ENCODE peak calls at places on chromosomes 12 and 14, in six cellular contexts. E, R, L, N, Q and O are unnamed samples.

GRCh38 chr14:54465654-54466053 is 23.1 kb downstream of the GMFB start:
- DNase-seq in E (no peak), R (no peak), L (no peak), N (no peak), Q (no peak), O (peak; percentile 41)

GRCh38 chr12:25307818-25308217 is 57.1 kb upstream of the KRAS start:
- DNase-seq in E (no peak), R (peak; percentile 27), L (no peak), N (no peak), Q (no peak), O (no peak)

GRCh38 chr14:77065851-77066554 is 32.1 kb upstream of the CIPC start:
- DNase-seq in E (no peak), R (no peak), L (no peak), N (no peak), Q (no peak), O (no peak)

GRCh38 chr12:15834575-15834974 is 45.4 kb upstream of the EPS8 start:
- DNase-seq in E (no peak), R (peak; percentile 16), L (no peak), N (no peak), Q (no peak), O (peak; percentile 29)

GRCh38 chr14:55532645-55533309 is 47.2 kb upstream of the KTN1 start:
- DNase-seq in E (no peak), R (no peak), L (peak; percentile 40), N (no peak), Q (no peak), O (no peak)

GRCh38 chr12:27525373-27525772 is 1.4 kb downstream of the PPFIBP1 start:
- DNase-seq in E (no peak), R (peak; percentile 79), L (peak; percentile 68), N (no peak), Q (no peak), O (peak; percentile 57)

GRCh38 chr14:23869078-23869719 is 84.4 kb upstream of the DHRS4 start:
- DNase-seq in E (no peak), R (no peak), L (no peak), N (no peak), Q (no peak), O (no peak)

GRCh38 chr12:14774944-14775651 is 28.2 kb downstream of the WBP11 start:
- DNase-seq in E (no peak), R (peak; percentile 41), L (peak; percentile 34), N (no peak), Q (peak; percentile 58), O (no peak)

GRCh38 chr14:104094056-104094708 is 8.7 kb downstream of the ASPG start:
- DNase-seq in E (no peak), R (no peak), L (no peak), N (no peak), Q (no peak), O (no peak)

GRCh38 chr14:91424813-91425719 is 7.4 kb upstream of the CCDC88C start:
- DNase-seq in E (no peak), R (no peak), L (no peak), N (peak; percentile 48), Q (no peak), O (no peak)

GRCh38 chr12:103928736-103929050 is 1.5 kb upstream of the HSP90B1 start:
- DNase-seq in E (no peak), R (no peak), L (no peak), N (no peak), Q (no peak), O (no peak)

GRCh38 chr12:65022960-65023359 is 98.1 kb downstream of the WIF1 start:
- DNase-seq in E (no peak), R (no peak), L (no peak), N (no peak), Q (no peak), O (no peak)

GRCh38 chr14:20659813-20660395 is 18.4 kb upstream of the OR6S1 start:
- DNase-seq in E (no peak), R (no peak), L (no peak), N (no peak), Q (no peak), O (no peak)

GRCh38 chr12:109766251-109766778 is 52.7 kb downstream of the FAM222A start:
- DNase-seq in E (no peak), R (no peak), L (no peak), N (peak; percentile 60), Q (no peak), O (no peak)